ENCODE peak calls at places on chromosomes 12 and 14, in six cellular contexts. One of them, this sample, is unnamed.

GRCh38 chr12:6080149-6081045 is 44.1 kb downstream of the VWF start:
- ATAC-seq in aorta: no peak
- ATAC-seq in HCT116: no peak
- ATAC-seq in right cardiac atrium: no peak
- ATAC-seq in Panc1: no peak
- ATAC-seq in activated naive CD4-positive, alpha-beta T cell treated with anti-CD3 and anti-CD28 coated beads, Interleukin-2, amount 50 U/mL, for 72 hours: no peak
- ATAC-seq in this sample: no peak

GRCh38 chr14:77002889-77003288 is 25.6 kb downstream of the IRF2BPL start:
- ATAC-seq in aorta: no peak
- ATAC-seq in HCT116: no peak
- ATAC-seq in right cardiac atrium: no peak
- ATAC-seq in Panc1: no peak
- ATAC-seq in activated naive CD4-positive, alpha-beta T cell treated with anti-CD3 and anti-CD28 coated beads, Interleukin-2, amount 50 U/mL, for 72 hours: no peak
- ATAC-seq in this sample: no peak

GRCh38 chr12:120725659-120726509 is at the start of gene ACADS:
- ATAC-seq in aorta: peak; percentile 100
- ATAC-seq in HCT116: peak; percentile 100
- ATAC-seq in right cardiac atrium: peak; percentile 99
- ATAC-seq in Panc1: peak; percentile 99
- ATAC-seq in activated naive CD4-positive, alpha-beta T cell treated with anti-CD3 and anti-CD28 coated beads, Interleukin-2, amount 50 U/mL, for 72 hours: peak; percentile 100
- ATAC-seq in this sample: peak; percentile 99

GRCh38 chr12:89372584-89373370 is 20.5 kb upstream of the DUSP6 start:
- ATAC-seq in aorta: no peak
- ATAC-seq in HCT116: no peak
- ATAC-seq in right cardiac atrium: peak; percentile 41
- ATAC-seq in Panc1: no peak
- ATAC-seq in activated naive CD4-positive, alpha-beta T cell treated with anti-CD3 and anti-CD28 coated beads, Interleukin-2, amount 50 U/mL, for 72 hours: no peak
- ATAC-seq in this sample: no peak

GRCh38 chr12:124904306-124905098 is 9.9 kb downstream of the UBC start:
- ATAC-seq in aorta: peak; percentile 92
- ATAC-seq in HCT116: peak; percentile 85
- ATAC-seq in right cardiac atrium: peak; percentile 97
- ATAC-seq in Panc1: peak; percentile 92
- ATAC-seq in activated naive CD4-positive, alpha-beta T cell treated with anti-CD3 and anti-CD28 coated beads, Interleukin-2, amount 50 U/mL, for 72 hours: no peak
- ATAC-seq in this sample: peak; percentile 77

GRCh38 chr14:52154992-52155655 is 86.3 kb upstream of the NID2 start:
- ATAC-seq in aorta: no peak
- ATAC-seq in HCT116: no peak
- ATAC-seq in right cardiac atrium: no peak
- ATAC-seq in Panc1: no peak
- ATAC-seq in activated naive CD4-positive, alpha-beta T cell treated with anti-CD3 and anti-CD28 coated beads, Interleukin-2, amount 50 U/mL, for 72 hours: peak; percentile 67
- ATAC-seq in this sample: no peak

GRCh38 chr14:72104011-72104613 is 171.9 kb downstream of the RGS6 start:
- ATAC-seq in aorta: no peak
- ATAC-seq in HCT116: peak; percentile 87
- ATAC-seq in right cardiac atrium: no peak
- ATAC-seq in Panc1: no peak
- ATAC-seq in activated naive CD4-positive, alpha-beta T cell treated with anti-CD3 and anti-CD28 coated beads, Interleukin-2, amount 50 U/mL, for 72 hours: no peak
- ATAC-seq in this sample: peak; percentile 80

GRCh38 chr12:64098709-64099354 is 123.3 kb downstream of the KICS2 start:
- ATAC-seq in aorta: no peak
- ATAC-seq in HCT116: peak; percentile 44
- ATAC-seq in right cardiac atrium: peak; percentile 64
- ATAC-seq in Panc1: no peak
- ATAC-seq in activated naive CD4-positive, alpha-beta T cell treated with anti-CD3 and anti-CD28 coated beads, Interleukin-2, amount 50 U/mL, for 72 hours: no peak
- ATAC-seq in this sample: peak; percentile 58

GRCh38 chr12:124358572-124358971 is 63.7 kb downstream of the RFLNA start:
- ATAC-seq in aorta: no peak
- ATAC-seq in HCT116: no peak
- ATAC-seq in right cardiac atrium: no peak
- ATAC-seq in Panc1: no peak
- ATAC-seq in activated naive CD4-positive, alpha-beta T cell treated with anti-CD3 and anti-CD28 coated beads, Interleukin-2, amount 50 U/mL, for 72 hours: no peak
- ATAC-seq in this sample: no peak

GRCh38 chr14:100567009-100567876 is 20.0 kb downstream of the BEGAIN start:
- ATAC-seq in aorta: no peak
- ATAC-seq in HCT116: no peak
- ATAC-seq in right cardiac atrium: peak; percentile 49
- ATAC-seq in Panc1: peak; percentile 15
- ATAC-seq in activated naive CD4-positive, alpha-beta T cell treated with anti-CD3 and anti-CD28 coated beads, Interleukin-2, amount 50 U/mL, for 72 hours: peak; percentile 61
- ATAC-seq in this sample: no peak

This sample was measured in SK-N-SH treated with all-trans-retinoic acid at 6 μM for 48 hours.